ENCODE peak calls at places on chromosomes 7 and 10, in nine cellular contexts. One of them, this sample, is unnamed.

GRCh38 chr7:33986951-33987948 is 81.9 kb downstream of the BMPER start:
- DNase-seq in EL: peak
- DNase-seq in neural progenitor cell: no peak
- DNase-seq in lung microvascular endothelial cell: peak
- DNase-seq in T-helper 1 cell: no peak
- DNase-seq in heart right ventricle: no peak
- DNase-seq in SK-MEL-5: peak
- DNase-seq in stimulated activated CD8-positive, alpha-beta memory T cell treated with anti-CD3 and anti-CD28 coated beads, Interleukin-4, amount 100 ng/mL, for 1 hour: no peak
- DNase-seq in NCI-H748 treated with DMSO at 0.1 percent for 48 hours: no peak
- DNase-seq in this sample: peak

GRCh38 chr7:137538361-137538762 is 194.8 kb upstream of the PTN start:
- DNase-seq in EL: peak
- DNase-seq in neural progenitor cell: no peak
- DNase-seq in lung microvascular endothelial cell: peak
- DNase-seq in T-helper 1 cell: no peak
- DNase-seq in heart right ventricle: no peak
- DNase-seq in SK-MEL-5: no peak
- DNase-seq in stimulated activated CD8-positive, alpha-beta memory T cell treated with anti-CD3 and anti-CD28 coated beads, Interleukin-4, amount 100 ng/mL, for 1 hour: no peak
- DNase-seq in NCI-H748 treated with DMSO at 0.1 percent for 48 hours: no peak
- DNase-seq in this sample: peak

GRCh38 chr7:138865843-138866242 is 67.8 kb upstream of the ATP6V0A4 start:
- DNase-seq in EL: no peak
- DNase-seq in neural progenitor cell: no peak
- DNase-seq in lung microvascular endothelial cell: no peak
- DNase-seq in T-helper 1 cell: peak
- DNase-seq in heart right ventricle: no peak
- DNase-seq in SK-MEL-5: peak
- DNase-seq in stimulated activated CD8-positive, alpha-beta memory T cell treated with anti-CD3 and anti-CD28 coated beads, Interleukin-4, amount 100 ng/mL, for 1 hour: no peak
- DNase-seq in NCI-H748 treated with DMSO at 0.1 percent for 48 hours: no peak
- DNase-seq in this sample: no peak

GRCh38 chr10:112491144-112491543 is 44.1 kb downstream of the VTI1A start:
- DNase-seq in EL: peak
- DNase-seq in neural progenitor cell: no peak
- DNase-seq in lung microvascular endothelial cell: peak
- DNase-seq in T-helper 1 cell: no peak
- DNase-seq in heart right ventricle: no peak
- DNase-seq in SK-MEL-5: no peak
- DNase-seq in stimulated activated CD8-positive, alpha-beta memory T cell treated with anti-CD3 and anti-CD28 coated beads, Interleukin-4, amount 100 ng/mL, for 1 hour: no peak
- DNase-seq in NCI-H748 treated with DMSO at 0.1 percent for 48 hours: no peak
- DNase-seq in this sample: no peak

GRCh38 chr10:114715171-114715670 is 57.1 kb upstream of the ABLIM1 start:
- DNase-seq in EL: peak
- DNase-seq in neural progenitor cell: no peak
- DNase-seq in lung microvascular endothelial cell: peak
- DNase-seq in T-helper 1 cell: no peak
- DNase-seq in heart right ventricle: no peak
- DNase-seq in SK-MEL-5: no peak
- DNase-seq in stimulated activated CD8-positive, alpha-beta memory T cell treated with anti-CD3 and anti-CD28 coated beads, Interleukin-4, amount 100 ng/mL, for 1 hour: no peak
- DNase-seq in NCI-H748 treated with DMSO at 0.1 percent for 48 hours: no peak
- DNase-seq in this sample: peak

GRCh38 chr10:49749556-49750491 is 12.3 kb downstream of the OGDHL start:
- DNase-seq in EL: no peak
- DNase-seq in neural progenitor cell: no peak
- DNase-seq in lung microvascular endothelial cell: no peak
- DNase-seq in T-helper 1 cell: no peak
- DNase-seq in heart right ventricle: no peak
- DNase-seq in SK-MEL-5: no peak
- DNase-seq in stimulated activated CD8-positive, alpha-beta memory T cell treated with anti-CD3 and anti-CD28 coated beads, Interleukin-4, amount 100 ng/mL, for 1 hour: no peak
- DNase-seq in NCI-H748 treated with DMSO at 0.1 percent for 48 hours: no peak
- DNase-seq in this sample: no peak

GRCh38 chr10:63366933-63367332 is 98.8 kb downstream of the JMJD1C start:
- DNase-seq in EL: no peak
- DNase-seq in neural progenitor cell: no peak
- DNase-seq in lung microvascular endothelial cell: no peak
- DNase-seq in T-helper 1 cell: no peak
- DNase-seq in heart right ventricle: no peak
- DNase-seq in SK-MEL-5: no peak
- DNase-seq in stimulated activated CD8-positive, alpha-beta memory T cell treated with anti-CD3 and anti-CD28 coated beads, Interleukin-4, amount 100 ng/mL, for 1 hour: no peak
- DNase-seq in NCI-H748 treated with DMSO at 0.1 percent for 48 hours: no peak
- DNase-seq in this sample: no peak

GRCh38 chr10:113560071-113560470 is 7.2 kb downstream of the HABP2 start:
- DNase-seq in EL: no peak
- DNase-seq in neural progenitor cell: no peak
- DNase-seq in lung microvascular endothelial cell: no peak
- DNase-seq in T-helper 1 cell: no peak
- DNase-seq in heart right ventricle: no peak
- DNase-seq in SK-MEL-5: no peak
- DNase-seq in stimulated activated CD8-positive, alpha-beta memory T cell treated with anti-CD3 and anti-CD28 coated beads, Interleukin-4, amount 100 ng/mL, for 1 hour: no peak
- DNase-seq in NCI-H748 treated with DMSO at 0.1 percent for 48 hours: no peak
- DNase-seq in this sample: no peak

GRCh38 chr7:114086906-114087651 is 168.3 kb upstream of the PPP1R3A start:
- DNase-seq in EL: peak
- DNase-seq in neural progenitor cell: peak
- DNase-seq in lung microvascular endothelial cell: peak
- DNase-seq in T-helper 1 cell: no peak
- DNase-seq in heart right ventricle: no peak
- DNase-seq in SK-MEL-5: no peak
- DNase-seq in stimulated activated CD8-positive, alpha-beta memory T cell treated with anti-CD3 and anti-CD28 coated beads, Interleukin-4, amount 100 ng/mL, for 1 hour: no peak
- DNase-seq in NCI-H748 treated with DMSO at 0.1 percent for 48 hours: peak
- DNase-seq in this sample: peak

GRCh38 chr7:158160199-158160598 is 427.4 kb downstream of the PTPRN2 start:
- DNase-seq in EL: no peak
- DNase-seq in neural progenitor cell: no peak
- DNase-seq in lung microvascular endothelial cell: no peak
- DNase-seq in T-helper 1 cell: no peak
- DNase-seq in heart right ventricle: no peak
- DNase-seq in SK-MEL-5: no peak
- DNase-seq in stimulated activated CD8-positive, alpha-beta memory T cell treated with anti-CD3 and anti-CD28 coated beads, Interleukin-4, amount 100 ng/mL, for 1 hour: no peak
- DNase-seq in NCI-H748 treated with DMSO at 0.1 percent for 48 hours: no peak
- DNase-seq in this sample: no peak

GRCh38 chr10:97456034-97456685 is 10.2 kb downstream of the ZDHHC16 start:
- DNase-seq in EL: no peak
- DNase-seq in neural progenitor cell: no peak
- DNase-seq in lung microvascular endothelial cell: no peak
- DNase-seq in T-helper 1 cell: no peak
- DNase-seq in heart right ventricle: no peak
- DNase-seq in SK-MEL-5: peak
- DNase-seq in stimulated activated CD8-positive, alpha-beta memory T cell treated with anti-CD3 and anti-CD28 coated beads, Interleukin-4, amount 100 ng/mL, for 1 hour: no peak
- DNase-seq in NCI-H748 treated with DMSO at 0.1 percent for 48 hours: no peak
- DNase-seq in this sample: no peak

GRCh38 chr10:96152437-96152836 is 22.3 kb downstream of the ZNF518A start:
- DNase-seq in EL: no peak
- DNase-seq in neural progenitor cell: no peak
- DNase-seq in lung microvascular endothelial cell: no peak
- DNase-seq in T-helper 1 cell: no peak
- DNase-seq in heart right ventricle: no peak
- DNase-seq in SK-MEL-5: no peak
- DNase-seq in stimulated activated CD8-positive, alpha-beta memory T cell treated with anti-CD3 and anti-CD28 coated beads, Interleukin-4, amount 100 ng/mL, for 1 hour: no peak
- DNase-seq in NCI-H748 treated with DMSO at 0.1 percent for 48 hours: no peak
- DNase-seq in this sample: no peak

GRCh38 chr7:105652359-105652993 is 71.2 kb upstream of the EFCAB10 start:
- DNase-seq in EL: peak
- DNase-seq in neural progenitor cell: peak
- DNase-seq in lung microvascular endothelial cell: peak
- DNase-seq in T-helper 1 cell: peak
- DNase-seq in heart right ventricle: peak
- DNase-seq in SK-MEL-5: peak
- DNase-seq in stimulated activated CD8-positive, alpha-beta memory T cell treated with anti-CD3 and anti-CD28 coated beads, Interleukin-4, amount 100 ng/mL, for 1 hour: peak
- DNase-seq in NCI-H748 treated with DMSO at 0.1 percent for 48 hours: peak
- DNase-seq in this sample: peak

GRCh38 chr10:102109166-102110116 is 10.7 kb downstream of the LDB1 start:
- DNase-seq in EL: no peak
- DNase-seq in neural progenitor cell: no peak
- DNase-seq in lung microvascular endothelial cell: no peak
- DNase-seq in T-helper 1 cell: no peak
- DNase-seq in heart right ventricle: no peak
- DNase-seq in SK-MEL-5: no peak
- DNase-seq in stimulated activated CD8-positive, alpha-beta memory T cell treated with anti-CD3 and anti-CD28 coated beads, Interleukin-4, amount 100 ng/mL, for 1 hour: no peak
- DNase-seq in NCI-H748 treated with DMSO at 0.1 percent for 48 hours: no peak
- DNase-seq in this sample: no peak

GRCh38 chr7:94909023-94909466 is 1.7 kb downstream of the PPP1R9A start:
- DNase-seq in EL: no peak
- DNase-seq in neural progenitor cell: no peak
- DNase-seq in lung microvascular endothelial cell: no peak
- DNase-seq in T-helper 1 cell: no peak
- DNase-seq in heart right ventricle: no peak
- DNase-seq in SK-MEL-5: no peak
- DNase-seq in stimulated activated CD8-positive, alpha-beta memory T cell treated with anti-CD3 and anti-CD28 coated beads, Interleukin-4, amount 100 ng/mL, for 1 hour: no peak
- DNase-seq in NCI-H748 treated with DMSO at 0.1 percent for 48 hours: peak
- DNase-seq in this sample: no peak

GRCh38 chr7:132234751-132235150 is 341.5 kb downstream of the PLXNA4 start:
- DNase-seq in EL: no peak
- DNase-seq in neural progenitor cell: no peak
- DNase-seq in lung microvascular endothelial cell: no peak
- DNase-seq in T-helper 1 cell: no peak
- DNase-seq in heart right ventricle: no peak
- DNase-seq in SK-MEL-5: no peak
- DNase-seq in stimulated activated CD8-positive, alpha-beta memory T cell treated with anti-CD3 and anti-CD28 coated beads, Interleukin-4, amount 100 ng/mL, for 1 hour: no peak
- DNase-seq in NCI-H748 treated with DMSO at 0.1 percent for 48 hours: no peak
- DNase-seq in this sample: no peak

GRCh38 chr10:126496771-126497545 is 108.7 kb upstream of the ADAM12 start:
- DNase-seq in EL: no peak
- DNase-seq in neural progenitor cell: no peak
- DNase-seq in lung microvascular endothelial cell: no peak
- DNase-seq in T-helper 1 cell: no peak
- DNase-seq in heart right ventricle: no peak
- DNase-seq in SK-MEL-5: no peak
- DNase-seq in stimulated activated CD8-positive, alpha-beta memory T cell treated with anti-CD3 and anti-CD28 coated beads, Interleukin-4, amount 100 ng/mL, for 1 hour: no peak
- DNase-seq in NCI-H748 treated with DMSO at 0.1 percent for 48 hours: no peak
- DNase-seq in this sample: no peak

GRCh38 chr10:50937230-50937907 is 51.9 kb upstream of the A1CF start:
- DNase-seq in EL: peak
- DNase-seq in neural progenitor cell: peak
- DNase-seq in lung microvascular endothelial cell: peak
- DNase-seq in T-helper 1 cell: no peak
- DNase-seq in heart right ventricle: no peak
- DNase-seq in SK-MEL-5: peak
- DNase-seq in stimulated activated CD8-positive, alpha-beta memory T cell treated with anti-CD3 and anti-CD28 coated beads, Interleukin-4, amount 100 ng/mL, for 1 hour: no peak
- DNase-seq in NCI-H748 treated with DMSO at 0.1 percent for 48 hours: no peak
- DNase-seq in this sample: peak

GRCh38 chr10:102429468-102429867 is 2.9 kb downstream of the CUEDC2 start:
- DNase-seq in EL: no peak
- DNase-seq in neural progenitor cell: no peak
- DNase-seq in lung microvascular endothelial cell: no peak
- DNase-seq in T-helper 1 cell: no peak
- DNase-seq in heart right ventricle: no peak
- DNase-seq in SK-MEL-5: no peak
- DNase-seq in stimulated activated CD8-positive, alpha-beta memory T cell treated with anti-CD3 and anti-CD28 coated beads, Interleukin-4, amount 100 ng/mL, for 1 hour: no peak
- DNase-seq in NCI-H748 treated with DMSO at 0.1 percent for 48 hours: no peak
- DNase-seq in this sample: no peak

GRCh38 chr10:96842896-96843723 is 11.0 kb downstream of the LCOR start:
- DNase-seq in EL: no peak
- DNase-seq in neural progenitor cell: no peak
- DNase-seq in lung microvascular endothelial cell: no peak
- DNase-seq in T-helper 1 cell: no peak
- DNase-seq in heart right ventricle: no peak
- DNase-seq in SK-MEL-5: no peak
- DNase-seq in stimulated activated CD8-positive, alpha-beta memory T cell treated with anti-CD3 and anti-CD28 coated beads, Interleukin-4, amount 100 ng/mL, for 1 hour: no peak
- DNase-seq in NCI-H748 treated with DMSO at 0.1 percent for 48 hours: no peak
- DNase-seq in this sample: no peak

GRCh38 chr7:25103766-25104165 is 21.3 kb downstream of the CYCS start:
- DNase-seq in EL: no peak
- DNase-seq in neural progenitor cell: no peak
- DNase-seq in lung microvascular endothelial cell: no peak
- DNase-seq in T-helper 1 cell: no peak
- DNase-seq in heart right ventricle: no peak
- DNase-seq in SK-MEL-5: no peak
- DNase-seq in stimulated activated CD8-positive, alpha-beta memory T cell treated with anti-CD3 and anti-CD28 coated beads, Interleukin-4, amount 100 ng/mL, for 1 hour: no peak
- DNase-seq in NCI-H748 treated with DMSO at 0.1 percent for 48 hours: no peak
- DNase-seq in this sample: no peak

GRCh38 chr10:76382381-76382851 is 951.0 kb downstream of the LRMDA start:
- DNase-seq in EL: peak
- DNase-seq in neural progenitor cell: no peak
- DNase-seq in lung microvascular endothelial cell: no peak
- DNase-seq in T-helper 1 cell: no peak
- DNase-seq in heart right ventricle: no peak
- DNase-seq in SK-MEL-5: no peak
- DNase-seq in stimulated activated CD8-positive, alpha-beta memory T cell treated with anti-CD3 and anti-CD28 coated beads, Interleukin-4, amount 100 ng/mL, for 1 hour: no peak
- DNase-seq in NCI-H748 treated with DMSO at 0.1 percent for 48 hours: no peak
- DNase-seq in this sample: peak

GRCh38 chr7:143390773-143391114 is 9.6 kb downstream of the ZYX start:
- DNase-seq in EL: no peak
- DNase-seq in neural progenitor cell: no peak
- DNase-seq in lung microvascular endothelial cell: no peak
- DNase-seq in T-helper 1 cell: no peak
- DNase-seq in heart right ventricle: no peak
- DNase-seq in SK-MEL-5: no peak
- DNase-seq in stimulated activated CD8-positive, alpha-beta memory T cell treated with anti-CD3 and anti-CD28 coated beads, Interleukin-4, amount 100 ng/mL, for 1 hour: no peak
- DNase-seq in NCI-H748 treated with DMSO at 0.1 percent for 48 hours: no peak
- DNase-seq in this sample: no peak

GRCh38 chr10:6561552-6561951 is 18.5 kb downstream of the PRKCQ start:
- DNase-seq in EL: no peak
- DNase-seq in neural progenitor cell: no peak
- DNase-seq in lung microvascular endothelial cell: no peak
- DNase-seq in T-helper 1 cell: no peak
- DNase-seq in heart right ventricle: no peak
- DNase-seq in SK-MEL-5: no peak
- DNase-seq in stimulated activated CD8-positive, alpha-beta memory T cell treated with anti-CD3 and anti-CD28 coated beads, Interleukin-4, amount 100 ng/mL, for 1 hour: no peak
- DNase-seq in NCI-H748 treated with DMSO at 0.1 percent for 48 hours: no peak
- DNase-seq in this sample: no peak

GRCh38 chr7:150357771-150358427 is 10.7 kb upstream of the REPIN1 start:
- DNase-seq in EL: no peak
- DNase-seq in neural progenitor cell: peak
- DNase-seq in lung microvascular endothelial cell: no peak
- DNase-seq in T-helper 1 cell: no peak
- DNase-seq in heart right ventricle: no peak
- DNase-seq in SK-MEL-5: no peak
- DNase-seq in stimulated activated CD8-positive, alpha-beta memory T cell treated with anti-CD3 and anti-CD28 coated beads, Interleukin-4, amount 100 ng/mL, for 1 hour: no peak
- DNase-seq in NCI-H748 treated with DMSO at 0.1 percent for 48 hours: no peak
- DNase-seq in this sample: no peak

GRCh38 chr7:11239311-11239710 is 265.6 kb downstream of the PHF14 start:
- DNase-seq in EL: peak
- DNase-seq in neural progenitor cell: no peak
- DNase-seq in lung microvascular endothelial cell: no peak
- DNase-seq in T-helper 1 cell: no peak
- DNase-seq in heart right ventricle: no peak
- DNase-seq in SK-MEL-5: no peak
- DNase-seq in stimulated activated CD8-positive, alpha-beta memory T cell treated with anti-CD3 and anti-CD28 coated beads, Interleukin-4, amount 100 ng/mL, for 1 hour: no peak
- DNase-seq in NCI-H748 treated with DMSO at 0.1 percent for 48 hours: no peak
- DNase-seq in this sample: no peak

GRCh38 chr7:88314092-88314491 is 7.4 kb upstream of the STEAP4 start:
- DNase-seq in EL: no peak
- DNase-seq in neural progenitor cell: no peak
- DNase-seq in lung microvascular endothelial cell: no peak
- DNase-seq in T-helper 1 cell: no peak
- DNase-seq in heart right ventricle: no peak
- DNase-seq in SK-MEL-5: no peak
- DNase-seq in stimulated activated CD8-positive, alpha-beta memory T cell treated with anti-CD3 and anti-CD28 coated beads, Interleukin-4, amount 100 ng/mL, for 1 hour: no peak
- DNase-seq in NCI-H748 treated with DMSO at 0.1 percent for 48 hours: no peak
- DNase-seq in this sample: no peak

GRCh38 chr7:80826520-80827237 is 92.2 kb downstream of the SEMA3C start:
- DNase-seq in EL: peak
- DNase-seq in neural progenitor cell: no peak
- DNase-seq in lung microvascular endothelial cell: peak
- DNase-seq in T-helper 1 cell: no peak
- DNase-seq in heart right ventricle: no peak
- DNase-seq in SK-MEL-5: peak
- DNase-seq in stimulated activated CD8-positive, alpha-beta memory T cell treated with anti-CD3 and anti-CD28 coated beads, Interleukin-4, amount 100 ng/mL, for 1 hour: no peak
- DNase-seq in NCI-H748 treated with DMSO at 0.1 percent for 48 hours: no peak
- DNase-seq in this sample: peak

GRCh38 chr7:131011976-131012375 is 278.0 kb upstream of the KLF14 start:
- DNase-seq in EL: peak
- DNase-seq in neural progenitor cell: no peak
- DNase-seq in lung microvascular endothelial cell: peak
- DNase-seq in T-helper 1 cell: no peak
- DNase-seq in heart right ventricle: no peak
- DNase-seq in SK-MEL-5: peak
- DNase-seq in stimulated activated CD8-positive, alpha-beta memory T cell treated with anti-CD3 and anti-CD28 coated beads, Interleukin-4, amount 100 ng/mL, for 1 hour: no peak
- DNase-seq in NCI-H748 treated with DMSO at 0.1 percent for 48 hours: no peak
- DNase-seq in this sample: peak

GRCh38 chr10:71623098-71623985 is 96.2 kb downstream of the C10orf105 start:
- DNase-seq in EL: peak
- DNase-seq in neural progenitor cell: peak
- DNase-seq in lung microvascular endothelial cell: peak
- DNase-seq in T-helper 1 cell: no peak
- DNase-seq in heart right ventricle: peak
- DNase-seq in SK-MEL-5: peak
- DNase-seq in stimulated activated CD8-positive, alpha-beta memory T cell treated with anti-CD3 and anti-CD28 coated beads, Interleukin-4, amount 100 ng/mL, for 1 hour: no peak
- DNase-seq in NCI-H748 treated with DMSO at 0.1 percent for 48 hours: no peak
- DNase-seq in this sample: peak